ENCODE peak calls at places on chromosomes 4 and X, in eight cellular contexts. V, B, C, P, M, R, X and G are unnamed samples. For H3K36me3, the result is how much of the 10 kb centered on the place peaks cover.

GRCh38 chr4:83489711-83490326 is 4.9 kb upstream of the ABRAXAS1 start:
- DNase-seq in C (no peak), R (peak), M (no peak), P (no peak), V (no peak), B (no peak), X (no peak), G (no peak)

GRCh38 chrX:39750798-39751197 is 347.0 kb downstream of the BCOR start:
- DNase-seq in R (no peak), M (no peak), C (no peak), V (no peak), P (no peak), X (no peak), B (no peak), G (no peak)

GRCh38 chr4:89294583-89295244 is 12.9 kb downstream of the GPRIN3 start:
- DNase-seq in X (no peak), P (peak), R (no peak), B (no peak), M (no peak), V (no peak), C (peak), G (no peak)

GRCh38 chr4:13240066-13240465 is 244.1 kb downstream of the RAB28 start:
- DNase-seq in X (no peak), V (no peak), R (no peak), C (no peak), M (peak), B (no peak), P (no peak), G (no peak)

GRCh38 chrX:38206542-38206941 is 14.1 kb downstream of the SRPX start:
- DNase-seq in M (no peak), B (no peak), R (no peak), P (no peak), C (no peak), V (no peak), X (no peak), G (no peak)

GRCh38 chrX:20300822-20301221 is 34.1 kb upstream of the RPS6KA3 start:
- DNase-seq in C (no peak), X (no peak), M (no peak), P (no peak), R (no peak), B (no peak), V (no peak), G (no peak)

GRCh38 chrX:109845996-109846395 is 112.9 kb upstream of the ACSL4 start:
- DNase-seq in V (no peak), C (no peak), M (no peak), X (no peak), B (no peak), P (no peak), R (no peak), G (no peak)

GRCh38 chr4:110480031-110480549 is 4.1 kb downstream of the ENPEP start:
- DNase-seq in P (no peak), B (peak), C (no peak), M (peak), R (no peak), X (no peak), V (peak), G (no peak)

GRCh38 chr4:72326692-72327632 is 242.1 kb downstream of the ADAMTS3 start:
- DNase-seq in B (no peak), R (peak), P (no peak), X (no peak), V (no peak), M (no peak), C (peak), G (no peak)

GRCh38 chrX:106484233-106484632 is 127.5 kb upstream of the RADX start:
- DNase-seq in B (no peak), X (no peak), P (no peak), R (no peak), M (no peak), C (peak), V (no peak), G (no peak)

GRCh38 chrX:100447563-100448397 is 37.7 kb upstream of the PCDH19 start:
- DNase-seq in P (no peak), C (peak), V (no peak), R (peak), M (no peak), B (peak), X (no peak), G (peak)

GRCh38 chrX:132426695-132427281 is 62.0 kb downstream of the MBNL3 start:
- DNase-seq in V (peak), R (no peak), C (no peak), X (no peak), P (no peak), B (no peak), M (no peak), G (no peak)

GRCh38 chr4:184269879-184270430 is 52.3 kb upstream of the ENPP6 start:
- DNase-seq in C (no peak), X (no peak), P (no peak), M (peak), V (no peak), R (no peak), B (no peak), G (no peak)

GRCh38 chr4:38870098-38870850 is 2.7 kb downstream of the FAM114A1 start:
- DNase-seq in P (no peak), B (no peak), M (no peak), C (no peak), X (no peak), R (no peak), V (no peak), G (no peak)

GRCh38 chr4:181938641-181939040 is 304.6 kb upstream of the TENM3 start:
- DNase-seq in V (no peak), R (no peak), C (no peak), M (no peak), X (no peak), P (no peak), B (no peak), G (no peak)

DNA sequence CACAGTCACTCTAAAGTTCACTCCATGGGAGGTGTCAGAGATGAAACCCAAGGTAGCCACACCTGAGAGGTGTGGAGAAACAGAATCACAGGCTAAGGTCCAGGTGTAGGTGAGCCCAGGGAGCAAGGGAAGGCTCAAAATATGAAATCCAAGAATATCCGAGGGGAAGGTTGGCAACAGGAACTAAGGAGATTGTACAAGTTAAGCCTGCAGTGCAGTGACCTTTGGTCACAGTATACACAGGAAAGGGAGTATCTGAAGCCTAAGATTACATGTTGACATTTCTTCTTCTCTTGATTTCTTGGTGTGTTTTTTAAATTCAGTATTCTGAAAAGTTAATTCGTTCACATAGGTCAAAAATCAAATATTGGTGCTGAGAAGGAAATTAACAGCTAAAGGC is 46.5 kb downstream of the PHF8 start:
- DNase-seq in P (no peak), X (no peak), B (no peak), R (no peak), M (no peak), V (no peak), C (no peak), G (no peak)
- H3K36me3 ChIP-seq in P (under half), X (under half), B (under half), R (under half), M (under half), V (under half), C (under half), G (under half)

GRCh38 chr4:140253556-140254027 is 99.6 kb upstream of the MAML3 start:
- DNase-seq in R (no peak), C (no peak), V (no peak), M (no peak), B (no peak), P (no peak), X (no peak), G (no peak)
- H3K4me3 ChIP-seq in R (no peak), C (no peak), V (no peak), M (no peak), B (peak), P (no peak), X (peak), G (no peak)

DNA sequence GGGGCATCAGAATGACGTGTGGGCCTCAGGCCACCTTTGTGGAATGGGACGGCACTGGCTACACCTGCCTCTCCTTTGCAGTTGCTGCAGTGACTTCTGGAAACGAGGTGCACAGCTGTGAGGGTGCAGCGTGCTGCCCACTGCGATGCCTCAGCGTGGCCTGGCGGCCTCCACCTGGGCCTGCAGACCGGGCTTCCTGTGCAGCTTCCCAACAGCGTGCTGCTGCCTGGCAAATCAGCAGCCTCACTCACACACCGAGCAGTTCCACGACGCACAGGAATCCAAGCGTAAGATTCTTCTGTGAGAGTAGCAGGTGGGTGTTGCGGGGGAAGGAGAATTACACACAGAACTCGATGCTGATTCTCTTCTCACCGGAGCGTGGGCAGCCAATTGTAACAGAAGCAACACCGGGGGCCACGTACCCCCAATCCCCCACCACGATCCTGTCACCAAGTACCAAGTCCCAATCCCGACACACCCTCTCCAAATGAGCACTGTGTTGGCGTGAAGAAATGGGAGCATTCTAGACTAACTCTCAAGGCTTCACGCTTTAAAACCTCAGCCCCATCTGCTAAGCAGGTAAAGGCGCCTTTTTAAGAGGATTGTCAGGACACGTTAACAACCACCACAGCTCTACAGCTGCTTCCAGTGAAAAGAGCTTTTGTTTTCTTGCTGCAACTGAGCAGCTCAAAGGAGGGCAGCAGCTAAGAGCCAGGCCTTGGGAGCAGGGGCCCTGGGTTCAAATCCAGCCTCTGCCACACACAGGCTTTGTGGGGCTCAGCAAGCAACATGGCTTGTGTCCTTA is 16.9 kb downstream of the WDR1 start:
- DNase-seq in C (no peak), X (no peak), R (no peak), V (no peak), B (no peak), P (peak), M (no peak), G (no peak)
- H3K36me3 ChIP-seq in C (under half), X (under half), R (half or more), V (under half), B (under half), P (under half), M (half or more), G (half or more)

DNA sequence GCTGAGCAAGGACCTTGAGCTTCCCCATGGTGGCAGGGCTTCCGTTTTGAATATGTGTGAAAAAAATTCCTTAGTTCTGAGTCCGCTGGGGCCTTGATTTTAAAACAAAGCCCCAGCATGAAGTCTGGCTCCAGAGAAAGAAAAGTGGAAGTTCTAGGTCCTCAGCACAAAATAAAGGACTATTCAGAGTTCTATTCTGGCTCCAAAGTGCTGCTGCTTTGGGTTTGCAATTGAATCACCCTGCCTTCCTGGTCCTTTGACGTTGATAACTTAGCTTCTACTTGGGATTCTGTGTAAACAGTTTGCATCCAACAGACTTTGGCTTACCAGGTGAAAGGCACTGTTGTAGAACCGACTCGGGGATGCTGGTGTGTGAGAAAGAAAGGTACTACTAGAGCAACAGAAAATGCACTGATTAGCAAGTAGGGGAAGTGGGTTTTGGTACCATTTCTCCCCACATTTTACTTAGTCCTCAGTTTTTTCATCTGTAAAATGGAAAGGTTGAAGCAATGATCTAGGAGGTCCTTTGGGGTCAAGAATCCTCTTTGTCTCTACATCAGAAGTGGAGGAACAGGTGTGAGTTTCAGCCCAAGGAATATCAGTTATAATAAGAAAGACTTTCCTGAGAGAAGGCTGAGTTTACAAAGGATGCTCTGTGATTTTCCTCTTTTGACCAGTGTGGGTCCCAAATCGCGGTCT is 28.4 kb downstream of the IGFBP7 start:
- DNase-seq in C (no peak), M (no peak), B (no peak), R (no peak), P (no peak), V (no peak), X (no peak), G (no peak)
- H3K4me3 ChIP-seq in C (no peak), M (no peak), B (no peak), R (no peak), P (no peak), V (no peak), X (no peak), G (no peak)

DNA sequence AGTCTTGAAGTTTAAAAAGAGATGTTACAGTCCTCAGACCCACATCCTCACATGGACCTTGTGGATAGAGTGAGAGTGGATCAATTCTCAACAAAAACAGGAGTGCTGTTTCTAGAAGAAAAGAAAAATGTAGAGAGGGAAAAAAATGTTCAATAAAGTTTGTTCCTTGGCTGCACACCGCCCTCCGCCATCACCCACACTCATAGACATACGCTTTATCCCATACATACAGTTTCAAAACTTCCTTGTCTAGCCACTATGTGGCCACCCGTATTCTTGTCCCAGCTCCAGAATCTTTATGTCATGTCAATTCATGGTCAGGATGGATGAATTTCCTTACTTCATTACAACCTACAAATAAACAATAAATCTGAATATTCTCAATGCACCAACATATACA is 23.5 kb upstream of the ELF2 start:
- DNase-seq in B (no peak), R (no peak), V (no peak), M (no peak), P (no peak), C (no peak), X (no peak), G (no peak)
- H3K36me3 ChIP-seq in B (under half), R (under half), V (under half), M (under half), P (under half), C (under half), X (under half), G (under half)

DNA sequence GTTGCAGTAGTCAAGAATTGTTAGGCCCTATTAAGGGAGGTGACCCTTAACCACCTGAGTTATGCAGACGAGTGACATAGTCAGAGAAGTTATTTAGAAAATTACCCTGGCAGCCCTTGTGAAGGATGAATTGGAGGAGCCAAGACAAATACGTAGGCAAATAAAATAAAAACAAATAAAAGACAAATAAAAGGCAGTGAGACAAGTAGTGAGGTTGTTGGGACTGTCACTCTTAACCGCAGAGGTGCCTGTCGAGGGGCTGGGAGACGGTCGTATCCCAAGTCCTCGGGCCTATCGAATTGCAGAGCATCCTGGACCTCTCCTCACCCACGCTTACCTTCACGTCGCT is 58.0 kb upstream of the ZC4H2 start:
- DNase-seq in M (no peak), V (no peak), P (no peak), R (no peak), X (no peak), B (no peak), C (no peak), G (no peak)
- H3K4me3 ChIP-seq in M (no peak), V (peak), P (peak), R (peak), X (peak), B (peak), C (peak), G (peak)

GRCh38 chrX:48904626-48905025 is 6.8 kb downstream of the SLC35A2 start:
- DNase-seq in R (no peak), P (no peak), X (no peak), V (no peak), C (no peak), B (no peak), M (no peak), G (no peak)
- H3K36me3 ChIP-seq in R (half or more), P (under half), X (under half), V (under half), C (under half), B (under half), M (under half), G (under half)